ENCODE peak calls at places on chromosome 10, in eight cellular contexts. One of them, this sample, is unnamed.

GRCh38 chr10:3526721-3527120 is 258.3 kb downstream of the KLF6 start:
- DNase-seq in psoas muscle: no peak
- DNase-seq in endothelial cell: no peak
- DNase-seq in NCI-H2171 treated with DMSO at 0.1 percent for 48 hours: no peak
- DNase-seq in mucosa of gallbladder: no peak
- DNase-seq in effector CD4-positive, alpha-beta T cell: no peak
- DNase-seq in NCI-H187 treated with DMSO at 0.1 percent for 48 hours: no peak
- DNase-seq in ecto neural progenitor cell: no peak
- DNase-seq in this sample: no peak

GRCh38 chr10:17028843-17029580 is 100.6 kb downstream of the CUBN start:
- DNase-seq in psoas muscle: no peak
- DNase-seq in endothelial cell: no peak
- DNase-seq in NCI-H2171 treated with DMSO at 0.1 percent for 48 hours: no peak
- DNase-seq in mucosa of gallbladder: no peak
- DNase-seq in effector CD4-positive, alpha-beta T cell: no peak
- DNase-seq in NCI-H187 treated with DMSO at 0.1 percent for 48 hours: no peak
- DNase-seq in ecto neural progenitor cell: no peak
- DNase-seq in this sample: no peak

GRCh38 chr10:21953585-21954057 is 49.9 kb downstream of the DNAJC1 start:
- DNase-seq in psoas muscle: no peak
- DNase-seq in endothelial cell: no peak
- DNase-seq in NCI-H2171 treated with DMSO at 0.1 percent for 48 hours: peak
- DNase-seq in mucosa of gallbladder: no peak
- DNase-seq in effector CD4-positive, alpha-beta T cell: no peak
- DNase-seq in NCI-H187 treated with DMSO at 0.1 percent for 48 hours: no peak
- DNase-seq in ecto neural progenitor cell: no peak
- DNase-seq in this sample: peak

GRCh38 chr10:129784891-129785290 is 179.2 kb downstream of the EBF3 start:
- DNase-seq in psoas muscle: no peak
- DNase-seq in endothelial cell: no peak
- DNase-seq in NCI-H2171 treated with DMSO at 0.1 percent for 48 hours: no peak
- DNase-seq in mucosa of gallbladder: no peak
- DNase-seq in effector CD4-positive, alpha-beta T cell: no peak
- DNase-seq in NCI-H187 treated with DMSO at 0.1 percent for 48 hours: no peak
- DNase-seq in ecto neural progenitor cell: no peak
- DNase-seq in this sample: no peak

GRCh38 chr10:124262249-124262865 is 156.4 kb downstream of the OAT start:
- DNase-seq in psoas muscle: no peak
- DNase-seq in endothelial cell: no peak
- DNase-seq in NCI-H2171 treated with DMSO at 0.1 percent for 48 hours: no peak
- DNase-seq in mucosa of gallbladder: no peak
- DNase-seq in effector CD4-positive, alpha-beta T cell: no peak
- DNase-seq in NCI-H187 treated with DMSO at 0.1 percent for 48 hours: no peak
- DNase-seq in ecto neural progenitor cell: no peak
- DNase-seq in this sample: no peak

GRCh38 chr10:27699778-27700177 is 45.8 kb downstream of the MKX start:
- DNase-seq in psoas muscle: no peak
- DNase-seq in endothelial cell: no peak
- DNase-seq in NCI-H2171 treated with DMSO at 0.1 percent for 48 hours: no peak
- DNase-seq in mucosa of gallbladder: no peak
- DNase-seq in effector CD4-positive, alpha-beta T cell: no peak
- DNase-seq in NCI-H187 treated with DMSO at 0.1 percent for 48 hours: no peak
- DNase-seq in ecto neural progenitor cell: no peak
- DNase-seq in this sample: no peak

GRCh38 chr10:88618496-88618895 is 31.9 kb downstream of the LIPJ start:
- DNase-seq in psoas muscle: no peak
- DNase-seq in endothelial cell: no peak
- DNase-seq in NCI-H2171 treated with DMSO at 0.1 percent for 48 hours: no peak
- DNase-seq in mucosa of gallbladder: no peak
- DNase-seq in effector CD4-positive, alpha-beta T cell: no peak
- DNase-seq in NCI-H187 treated with DMSO at 0.1 percent for 48 hours: no peak
- DNase-seq in ecto neural progenitor cell: no peak
- DNase-seq in this sample: no peak

GRCh38 chr10:114974625-114975421 is 36.8 kb downstream of the TRUB1 start:
- DNase-seq in psoas muscle: no peak
- DNase-seq in endothelial cell: no peak
- DNase-seq in NCI-H2171 treated with DMSO at 0.1 percent for 48 hours: peak
- DNase-seq in mucosa of gallbladder: no peak
- DNase-seq in effector CD4-positive, alpha-beta T cell: no peak
- DNase-seq in NCI-H187 treated with DMSO at 0.1 percent for 48 hours: peak
- DNase-seq in ecto neural progenitor cell: no peak
- DNase-seq in this sample: no peak

GRCh38 chr10:43944742-43945730 is 296.4 kb upstream of the ZNF32 start:
- DNase-seq in psoas muscle: no peak
- DNase-seq in endothelial cell: peak
- DNase-seq in NCI-H2171 treated with DMSO at 0.1 percent for 48 hours: no peak
- DNase-seq in mucosa of gallbladder: peak
- DNase-seq in effector CD4-positive, alpha-beta T cell: no peak
- DNase-seq in NCI-H187 treated with DMSO at 0.1 percent for 48 hours: no peak
- DNase-seq in ecto neural progenitor cell: peak
- DNase-seq in this sample: no peak

GRCh38 chr10:30943451-30943850 is 88.2 kb downstream of the ZNF438 start:
- DNase-seq in psoas muscle: no peak
- DNase-seq in endothelial cell: no peak
- DNase-seq in NCI-H2171 treated with DMSO at 0.1 percent for 48 hours: no peak
- DNase-seq in mucosa of gallbladder: no peak
- DNase-seq in effector CD4-positive, alpha-beta T cell: no peak
- DNase-seq in NCI-H187 treated with DMSO at 0.1 percent for 48 hours: no peak
- DNase-seq in ecto neural progenitor cell: no peak
- DNase-seq in this sample: no peak

This sample was measured in HAP-1.